ENCODE peak calls at places on chromosomes 2 and 18, in eight cellular contexts. G is WTC11; L is hippocampal formation; V is amniotic stem cell; K is astrocyte of the spinal cord; Q is GM12891; E is heart left ventricle; X is effector memory CD8-positive, alpha-beta T cell. C is an unnamed sample.

GRCh38 chr2:197279997-197280756 is 30.4 kb downstream of the ANKRD44 start:
- DNase-seq in Q (no peak), V (no peak), G (no peak), L (no peak), X (no peak), E (no peak), K (peak), C (no peak)

GRCh38 chr2:225100856-225101294 is 58.6 kb upstream of the DOCK10 start:
- DNase-seq in G (no peak), Q (no peak), V (peak), L (no peak), E (no peak), X (no peak), K (peak), C (no peak)

GRCh38 chr2:8491296-8492048 is 190.4 kb upstream of the ID2 start:
- DNase-seq in L (no peak), V (no peak), G (no peak), X (no peak), E (no peak), Q (no peak), K (no peak), C (no peak)

GRCh38 chr2:160493227-160494028 is at the start of gene RBMS1:
- DNase-seq in L (no peak), K (peak), G (peak), E (peak), V (no peak), X (peak), Q (peak), C (peak)

GRCh38 chr2:235492850-235493344 is 946 bp upstream of the AGAP1 start:
- DNase-seq in L (no peak), V (no peak), Q (no peak), G (peak), E (no peak), K (peak), X (no peak), C (peak)

GRCh38 chr2:174337337-174338154 is 2.8 kb downstream of the SP9 start:
- DNase-seq in V (no peak), G (peak), Q (no peak), L (no peak), E (no peak), K (no peak), X (no peak), C (peak)

GRCh38 chr18:24395049-24395780 is 2.4 kb downstream of the OSBPL1A start:
- DNase-seq in G (no peak), K (no peak), Q (no peak), X (no peak), L (no peak), V (no peak), E (no peak), C (no peak)

GRCh38 chr2:182942756-182943155 is 76.3 kb upstream of the FRZB start:
- DNase-seq in G (no peak), K (no peak), Q (no peak), V (no peak), E (no peak), X (no peak), L (no peak), C (no peak)

GRCh38 chr2:28407976-28408690 is 15.5 kb downstream of the FOSL2 start:
- DNase-seq in G (no peak), V (no peak), K (peak), X (no peak), Q (no peak), E (no peak), L (no peak), C (no peak)

GRCh38 chr2:63424329-63425078 is 163.8 kb downstream of the WDPCP start:
- DNase-seq in V (no peak), Q (peak), L (no peak), X (peak), E (no peak), K (peak), G (peak), C (peak)

GRCh38 chr18:48538531-48539405 is at the start of gene CTIF:
- DNase-seq in G (peak), Q (peak), V (peak), X (peak), L (peak), K (peak), E (peak), C (peak)

GRCh38 chr2:185137700-185138099 is 539.4 kb downstream of the ZNF804A start:
- DNase-seq in K (no peak), X (no peak), V (no peak), G (no peak), E (no peak), L (no peak), Q (no peak), C (no peak)